ENCODE peak calls at places on chromosomes 12 and 14, in six cellular contexts. H is A673; I is CD8-positive, alpha-beta T cell; O is IMR-90; Z is cardiac muscle cell; K is psoas muscle. S is an unnamed sample.

GRCh38 chr12:34294671-34295365 is 272.5 kb downstream of the ALG10 start:
- DNase-seq in H (no peak), I (no peak), O (no peak), Z (no peak), K (peak; percentile 8), S (no peak)

GRCh38 chr12:122850695-122851350 is 15.6 kb downstream of the HIP1R start:
- DNase-seq in H (no peak), I (no peak), O (peak; percentile 71), Z (no peak), K (no peak), S (no peak)

GRCh38 chr12:102551186-102551585 is 70.8 kb upstream of the IGF1 start:
- DNase-seq in H (no peak), I (no peak), O (no peak), Z (no peak), K (no peak), S (no peak)

GRCh38 chr14:38357557-38357956 is 101.7 kb upstream of the CLEC14A start:
- DNase-seq in H (peak; percentile 80), I (no peak), O (peak; percentile 92), Z (peak; percentile 91), K (no peak), S (peak; percentile 81)

GRCh38 chr14:94686511-94687160 is 74.4 kb downstream of the SERPINA3 start:
- DNase-seq in H (no peak), I (no peak), O (no peak), Z (no peak), K (no peak), S (no peak)

GRCh38 chr12:114167431-114167830 is 201.3 kb upstream of the RBM19 start:
- DNase-seq in H (no peak), I (no peak), O (peak; percentile 60), Z (peak; percentile 34), K (no peak), S (peak; percentile 44)

GRCh38 chr12:109608796-109609195 is 35.2 kb downstream of the MVK start:
- DNase-seq in H (no peak), I (no peak), O (no peak), Z (no peak), K (no peak), S (no peak)

GRCh38 chr14:26896447-26896846 is 298.6 kb upstream of the NOVA1 start:
- DNase-seq in H (no peak), I (no peak), O (peak; percentile 3), Z (peak; percentile 92), K (no peak), S (peak; percentile 90)

GRCh38 chr14:90600619-90601018 is 203.8 kb downstream of the CALM1 start:
- DNase-seq in H (no peak), I (no peak), O (no peak), Z (no peak), K (no peak), S (no peak)

GRCh38 chr14:53516261-53516774 is 363.2 kb upstream of the DDHD1 start:
- DNase-seq in H (no peak), I (no peak), O (peak; percentile 96), Z (no peak), K (no peak), S (peak; percentile 92)

GRCh38 chr12:124025661-124026060 is 52.6 kb downstream of the ZNF664 start:
- DNase-seq in H (no peak), I (no peak), O (no peak), Z (no peak), K (no peak), S (no peak)

GRCh38 chr12:76144253-76144564 is 59.7 kb upstream of the NAP1L1 start:
- DNase-seq in H (peak; percentile 43), I (peak; percentile 3), O (peak; percentile 36), Z (peak; percentile 79), K (no peak), S (peak; percentile 41)

GRCh38 chr12:87670448-87670847 is 358.8 kb downstream of the C12orf50 start:
- DNase-seq in H (no peak), I (no peak), O (no peak), Z (no peak), K (no peak), S (no peak)

GRCh38 chr14:76323331-76324050 is 52.4 kb upstream of the ESRRB start:
- DNase-seq in H (no peak), I (no peak), O (no peak), Z (no peak), K (no peak), S (no peak)

GRCh38 chr12:68092976-68093375 is 66.6 kb downstream of the IFNG start:
- DNase-seq in H (no peak), I (no peak), O (no peak), Z (no peak), K (no peak), S (no peak)

GRCh38 chr14:73633517-73634332 is 11.1 kb upstream of the DNAL1 start:
- DNase-seq in H (peak; percentile 82), I (peak; percentile 49), O (peak; percentile 69), Z (peak; percentile 86), K (peak; percentile 63), S (peak; percentile 83)

GRCh38 chr14:63543000-63543825 is at the start of gene PPP2R5E:
- DNase-seq in H (peak; percentile 100), I (peak; percentile 95), O (peak; percentile 99), Z (peak; percentile 99), K (peak; percentile 98), S (peak; percentile 99)

GRCh38 chr12:81284137-81284536 is 206.3 kb downstream of the ACSS3 start:
- DNase-seq in H (peak; percentile 37), I (no peak), O (peak; percentile 4), Z (no peak), K (no peak), S (no peak)

GRCh38 chr14:104350463-104351185 is 212.2 kb downstream of the KIF26A start:
- DNase-seq in H (no peak), I (no peak), O (no peak), Z (peak; percentile 21), K (no peak), S (no peak)

GRCh38 chr14:66709292-66709691 is 201.3 kb downstream of the GPHN start:
- DNase-seq in H (peak; percentile 9), I (no peak), O (peak; percentile 19), Z (peak; percentile 59), K (no peak), S (peak; percentile 68)

GRCh38 chr14:57871487-57872080 is 5.7 kb upstream of the SLC35F4 start:
- DNase-seq in H (peak; percentile 90), I (no peak), O (peak; percentile 28), Z (peak; percentile 70), K (no peak), S (peak; percentile 74)

GRCh38 chr14:68663385-68664076 is 129.3 kb downstream of the ZFP36L1 start:
- DNase-seq in H (no peak), I (no peak), O (peak; percentile 91), Z (peak; percentile 64), K (no peak), S (no peak)

GRCh38 chr14:89444044-89444443 is 27.0 kb upstream of the FOXN3 start:
- DNase-seq in H (no peak), I (no peak), O (no peak), Z (no peak), K (no peak), S (no peak)

GRCh38 chr14:65850429-65851145 is 438.1 kb downstream of the FUT8 start:
- DNase-seq in H (no peak), I (peak; percentile 19), O (no peak), Z (no peak), K (no peak), S (no peak)

GRCh38 chr12:2064078-2064507 is 11.3 kb downstream of the CACNA1C start:
- DNase-seq in H (peak; percentile 20), I (peak; percentile 2), O (peak; percentile 59), Z (peak; percentile 71), K (no peak), S (peak; percentile 67)

GRCh38 chr14:86777950-86778602 is 1214.9 kb downstream of the GALC start:
- DNase-seq in H (no peak), I (no peak), O (peak; percentile 89), Z (peak; percentile 77), K (no peak), S (peak; percentile 85)

GRCh38 chr14:89618821-89619551 is 202.0 kb upstream of the FOXN3 start:
- DNase-seq in H (peak; percentile 70), I (peak; percentile 56), O (peak; percentile 67), Z (peak; percentile 79), K (peak; percentile 81), S (peak; percentile 57)

GRCh38 chr14:59428581-59429012 is 36.6 kb downstream of the GPR135 start:
- DNase-seq in H (no peak), I (no peak), O (peak; percentile 83), Z (peak; percentile 77), K (no peak), S (peak; percentile 82)

GRCh38 chr12:9829483-9829882 is 2.2 kb downstream of the KLRF1 start:
- DNase-seq in H (no peak), I (no peak), O (no peak), Z (no peak), K (no peak), S (no peak)

DNA sequence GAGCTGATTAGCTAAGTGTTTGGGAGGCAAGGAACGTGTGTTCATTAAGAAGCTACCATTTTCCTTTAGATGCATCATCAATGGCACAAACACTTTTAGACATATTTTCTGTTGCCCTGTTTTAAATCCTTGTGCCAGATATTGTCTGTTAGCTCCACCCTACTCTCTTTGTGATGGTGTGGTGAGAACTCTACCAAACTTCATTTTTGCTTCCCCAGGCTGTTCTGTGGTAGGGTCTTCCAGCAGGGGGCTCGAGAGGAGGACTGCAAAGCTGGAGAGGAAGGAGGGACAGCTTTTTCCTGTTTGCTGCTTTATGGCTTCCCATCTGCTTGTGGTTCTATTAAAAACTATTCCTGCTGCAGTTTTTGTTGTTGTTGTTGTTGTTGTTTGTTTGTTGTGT is 23.8 kb upstream of the STRAP start:
- DNase-seq in H (peak; percentile 43), I (no peak), O (no peak), Z (no peak), K (no peak), S (no peak)
- TF ChIP-seq CTCF in H (peak; percentile 54), I (no peak), O (no peak), Z (peak; percentile 9), K (no peak), S (peak; percentile 31)

GRCh38 chr12:59938190-59938962 is 342.5 kb downstream of the SLC16A7 start:
- DNase-seq in H (no peak), I (no peak), O (no peak), Z (no peak), K (no peak), S (no peak)
- H3K4me3 ChIP-seq in H (no peak overlapping the region), I (no peak overlapping the region), O (no peak overlapping the region), Z (no peak overlapping the region), K (no peak overlapping the region), S (no peak overlapping the region)

DNA sequence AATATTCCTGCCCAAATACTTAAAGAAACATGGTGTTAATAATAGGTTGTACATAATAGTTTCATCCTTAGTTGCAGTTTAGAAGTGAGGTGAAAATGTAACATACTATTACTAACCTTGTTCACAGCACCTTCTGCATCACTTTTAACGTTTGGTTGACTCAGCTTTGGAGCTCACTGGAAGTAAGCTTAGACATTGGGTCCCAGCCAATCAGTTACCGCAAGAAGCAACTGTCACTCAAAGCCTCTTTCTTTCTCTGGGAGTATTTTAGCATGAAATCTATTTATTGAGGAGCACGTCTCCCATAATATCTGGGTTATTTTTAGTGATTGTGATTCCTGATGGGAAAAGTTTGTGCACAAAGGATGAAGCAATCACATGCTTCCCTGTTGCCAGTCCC is 472.6 kb downstream of the SNAPC1 start:
- DNase-seq in H (no peak), I (no peak), O (no peak), Z (no peak), K (no peak), S (no peak)
- TF ChIP-seq CTCF in H (no peak), I (no peak), O (no peak), Z (no peak), K (no peak), S (no peak)

DNA sequence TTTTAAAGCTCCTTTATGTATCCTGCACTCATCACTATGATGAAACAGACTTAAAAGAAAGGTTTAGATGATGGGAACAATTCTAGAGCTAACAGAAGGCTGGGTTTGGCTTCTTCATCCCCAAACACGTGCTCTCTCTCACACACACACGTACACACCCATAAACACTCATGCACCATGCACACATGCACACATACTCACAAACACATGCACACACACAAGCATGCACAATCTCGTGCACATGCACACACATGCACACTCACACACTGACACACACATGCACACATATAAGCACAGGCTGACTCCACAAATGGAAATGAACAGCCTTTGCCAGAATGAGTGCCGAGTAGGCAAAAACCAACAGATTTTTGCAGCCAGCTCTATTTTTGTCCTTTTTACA is 1571.6 kb downstream of the AACS start:
- DNase-seq in H (no peak), I (no peak), O (no peak), Z (no peak), K (no peak), S (no peak)
- H3K4me3 ChIP-seq in H (no peak overlapping the region), I (no peak overlapping the region), O (no peak overlapping the region), Z (no peak overlapping the region), K (no peak overlapping the region), S (no peak overlapping the region)